ENCODE peak calls at places on chromosomes 12 and 14, in nine cellular contexts. V is heart left ventricle; A is epithelial cell of proximal tubule; Z is SJCRH30; K is fibroblast of villous mesenchyme; Q is fibroblast of the aortic adventitia; E is fibroblast of lung; U is Jurkat, Clone E6-1; D is cardiac muscle cell. I is an unnamed sample.
A peak's percentile ranks its signal among the peaks of the same experiment; 100 is the strongest.

GRCh38 chr12:71533703-71534102 is 94.1 kb downstream of the LGR5 start:
- DNase-seq in V (no peak), A (no peak), Z (no peak), K (no peak), Q (no peak), E (no peak), U (no peak), D (no peak), I (no peak)

GRCh38 chr12:6229823-6230222 is 29.6 kb downstream of the CD9 start:
- DNase-seq in V (peak; percentile 73), A (no peak), Z (peak; percentile 71), K (peak; percentile 90), Q (peak; percentile 94), E (peak; percentile 97), U (no peak), D (no peak), I (no peak)

GRCh38 chr12:66107451-66107915 is 23.1 kb downstream of the LLPH start:
- DNase-seq in V (no peak), A (peak; percentile 80), Z (peak; percentile 79), K (peak; percentile 95), Q (peak; percentile 98), E (peak; percentile 96), U (peak; percentile 85), D (peak; percentile 87), I (peak; percentile 91)

GRCh38 chr14:74015965-74016364 is 3.1 kb downstream of the ENTPD5 start:
- DNase-seq in V (no peak), A (no peak), Z (no peak), K (peak; percentile 9), Q (no peak), E (no peak), U (no peak), D (no peak), I (no peak)

GRCh38 chr12:46858368-46858767 is 32.6 kb upstream of the SLC38A4 start:
- DNase-seq in V (no peak), A (no peak), Z (no peak), K (no peak), Q (no peak), E (no peak), U (peak; percentile 4), D (no peak), I (no peak)

GRCh38 chr12:80778005-80778541 is 61.4 kb downstream of the MYF5 start:
- DNase-seq in V (peak; percentile 56), A (peak; percentile 93), Z (peak; percentile 77), K (peak; percentile 88), Q (peak; percentile 99), E (peak; percentile 97), U (peak; percentile 32), D (peak; percentile 10), I (peak; percentile 96)

GRCh38 chr14:90040411-90040810 is 21.4 kb upstream of the KCNK13 start:
- DNase-seq in V (no peak), A (no peak), Z (peak; percentile 25), K (no peak), Q (no peak), E (no peak), U (no peak), D (no peak), I (no peak)

GRCh38 chr14:41761204-41761603 is 154.5 kb downstream of the LRFN5 start:
- DNase-seq in V (no peak), A (no peak), Z (no peak), K (no peak), Q (no peak), E (no peak), U (no peak), D (no peak), I (no peak)

GRCh38 chr14:98069712-98070133 is 1202.3 kb downstream of the BCL11B start:
- DNase-seq in V (no peak), A (peak; percentile 90), Z (peak; percentile 4), K (no peak), Q (no peak), E (no peak), U (no peak), D (peak; percentile 41), I (no peak)

GRCh38 chr12:52053570-52054209 is 2.4 kb downstream of the NR4A1 start:
- DNase-seq in V (no peak), A (no peak), Z (no peak), K (peak; percentile 49), Q (peak; percentile 70), E (peak; percentile 58), U (no peak), D (no peak), I (no peak)

GRCh38 chr12:67827820-67828383 is 161.3 kb upstream of the IFNG-AS1 start:
- DNase-seq in V (no peak), A (peak; percentile 95), Z (peak; percentile 19), K (peak; percentile 89), Q (peak; percentile 93), E (peak; percentile 86), U (no peak), D (no peak), I (peak; percentile 60)

GRCh38 chr12:7512528-7512927 is 9.0 kb upstream of the CD163 start:
- DNase-seq in V (no peak), A (peak; percentile 22), Z (peak; percentile 5), K (peak; percentile 90), Q (peak; percentile 90), E (peak; percentile 81), U (no peak), D (peak; percentile 5), I (no peak)

GRCh38 chr12:124547626-124548025 is 19.8 kb downstream of the NCOR2 start:
- DNase-seq in V (no peak), A (no peak), Z (no peak), K (no peak), Q (no peak), E (no peak), U (no peak), D (no peak), I (no peak)

GRCh38 chr12:124543591-124544310 is 23.7 kb downstream of the NCOR2 start:
- DNase-seq in V (no peak), A (no peak), Z (peak; percentile 78), K (peak; percentile 67), Q (no peak), E (no peak), U (no peak), D (no peak), I (no peak)

GRCh38 chr12:124544311-124544970 is 23.0 kb downstream of the NCOR2 start:
- DNase-seq in V (no peak), A (no peak), Z (no peak), K (peak; percentile 62), Q (no peak), E (no peak), U (no peak), D (no peak), I (no peak)

GRCh38 chr12:124544983-124545382 is 22.4 kb downstream of the NCOR2 start:
- DNase-seq in V (no peak), A (no peak), Z (no peak), K (no peak), Q (no peak), E (no peak), U (no peak), D (no peak), I (no peak)

DNA sequence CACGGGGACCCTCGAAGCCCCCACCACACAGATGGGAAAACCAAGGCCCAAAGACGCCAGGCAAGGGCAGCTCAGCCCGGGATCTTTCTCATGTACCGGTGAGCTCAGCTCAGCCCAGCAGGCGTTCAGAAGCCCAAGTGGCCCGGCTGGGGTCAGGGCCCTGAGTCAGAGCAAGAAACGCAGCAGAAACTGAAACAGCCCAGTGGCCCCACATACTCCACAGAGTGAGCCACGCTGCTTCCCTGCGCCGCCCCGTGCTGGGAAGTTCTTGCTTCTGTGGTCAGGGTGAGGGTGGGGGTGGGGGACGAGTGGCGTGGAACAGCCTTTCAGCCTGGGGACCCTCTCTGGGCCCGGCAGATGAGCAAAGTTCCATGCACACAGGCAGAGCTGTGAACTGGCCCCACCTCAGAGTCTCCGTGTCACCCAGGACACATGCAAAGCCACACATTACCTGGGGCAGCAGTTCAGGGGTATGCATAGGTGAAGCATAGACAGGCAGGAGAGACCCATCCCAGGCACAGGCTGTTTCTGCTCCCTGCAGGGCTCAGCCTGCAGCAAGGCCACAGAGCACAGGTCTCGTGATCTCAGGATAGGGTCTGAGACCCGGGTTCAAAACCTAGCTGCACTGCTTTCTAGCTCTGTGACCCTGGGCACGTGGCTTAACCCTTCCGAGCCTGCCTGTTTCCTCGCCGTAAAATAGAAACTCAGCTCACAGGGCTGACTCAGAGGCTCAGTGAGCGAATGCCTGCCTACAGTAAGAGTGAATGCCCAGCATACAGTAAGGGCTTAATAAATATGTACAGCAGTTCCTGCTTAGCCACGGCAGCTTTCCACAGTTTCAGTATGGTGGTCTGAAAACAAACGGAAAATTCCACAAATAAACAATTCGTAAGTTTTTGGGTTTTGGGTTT is 21.6 kb downstream of the NCOR2 start:
- DNase-seq in V (no peak), A (no peak), Z (no peak), K (peak; percentile 92), Q (peak; percentile 65), E (no peak), U (no peak), D (no peak), I (peak; percentile 95)
- H3K4me3 ChIP-seq in V (no peak overlapping the region), A (peak overlapping the region; percentile 31), Z (no peak overlapping the region), K (no peak overlapping the region), Q (no peak overlapping the region), E (no peak overlapping the region), U (no peak overlapping the region), D (no peak overlapping the region), I (peak overlapping the region; percentile 54)

GRCh38 chr12:95205016-95205415 is 12.3 kb downstream of the FGD6 start:
- DNase-seq in V (no peak), A (no peak), Z (no peak), K (no peak), Q (no peak), E (no peak), U (no peak), D (no peak), I (no peak)

GRCh38 chr12:95204141-95204866 is 13.0 kb downstream of the FGD6 start:
- DNase-seq in V (no peak), A (peak; percentile 92), Z (no peak), K (peak; percentile 95), Q (peak; percentile 81), E (peak; percentile 81), U (no peak), D (peak; percentile 39), I (peak; percentile 77)

GRCh38 chr12:95203477-95203843 is 13.8 kb downstream of the FGD6 start:
- DNase-seq in V (no peak), A (no peak), Z (no peak), K (no peak), Q (peak; percentile 41), E (no peak), U (no peak), D (no peak), I (no peak)

GRCh38 chr12:95201056-95201670 is 16.1 kb downstream of the FGD6 start:
- DNase-seq in V (no peak), A (no peak), Z (no peak), K (peak; percentile 54), Q (no peak), E (no peak), U (no peak), D (no peak), I (peak; percentile 30)

GRCh38 chr12:95202691-95203476 is 14.4 kb downstream of the FGD6 start:
- DNase-seq in V (no peak), A (no peak), Z (no peak), K (no peak), Q (peak; percentile 40), E (no peak), U (no peak), D (no peak), I (peak; percentile 54)
- H3K4me3 ChIP-seq in V (no peak overlapping the region), A (no peak overlapping the region), Z (no peak overlapping the region), K (no peak overlapping the region), Q (no peak overlapping the region), E (no peak overlapping the region), U (no peak overlapping the region), D (no peak overlapping the region), I (peak overlapping the region; percentile 35)

GRCh38 chr14:22580604-22581003 is 8.4 kb downstream of the DAD1 start:
- DNase-seq in V (no peak), A (no peak), Z (no peak), K (peak; percentile 19), Q (no peak), E (no peak), U (no peak), D (no peak), I (no peak)
- H3K4me3 ChIP-seq in V (no peak overlapping the region), A (no peak overlapping the region), Z (no peak overlapping the region), K (no peak overlapping the region), Q (no peak overlapping the region), E (no peak overlapping the region), U (no peak overlapping the region), D (no peak overlapping the region), I (no peak overlapping the region)

GRCh38 chr14:75449703-75450102 is 21.9 kb downstream of the JDP2 start:
- DNase-seq in V (no peak), A (no peak), Z (no peak), K (no peak), Q (peak; percentile 37), E (no peak), U (no peak), D (no peak), I (no peak)
- H3K4me3 ChIP-seq in V (no peak overlapping the region), A (no peak overlapping the region), Z (no peak overlapping the region), K (no peak overlapping the region), Q (no peak overlapping the region), E (no peak overlapping the region), U (no peak overlapping the region), D (no peak overlapping the region), I (no peak overlapping the region)